ENCODE peak calls at places on chromosomes 2 and 18, in seven cellular contexts. L, V, P, J, B, Z and R are unnamed samples.

GRCh38 chr2:196295005-196295404 is 123.6 kb upstream of the STK17B start:
- DNase-seq in Z (no peak), P (peak), J (no peak), L (no peak), V (no peak), B (no peak), R (no peak)

GRCh38 chr2:32977228-32977758 is 30.5 kb downstream of the LTBP1 start:
- DNase-seq in V (no peak), L (no peak), Z (peak), B (peak), J (no peak), P (peak), R (no peak)

GRCh38 chr18:23693849-23694248 is 4.6 kb downstream of the LAMA3 start:
- DNase-seq in L (no peak), B (no peak), P (no peak), V (no peak), Z (no peak), J (no peak), R (no peak)

GRCh38 chr2:85468704-85469349 is 50.3 kb downstream of the SH2D6 start:
- DNase-seq in J (no peak), P (peak), B (no peak), L (no peak), V (peak), Z (peak), R (no peak)

GRCh38 chr2:219404954-219405353 is 13.2 kb upstream of the DES start:
- DNase-seq in V (no peak), J (no peak), B (peak), Z (no peak), P (no peak), L (no peak), R (no peak)

GRCh38 chr2:224410946-224411561 is 9.1 kb upstream of the FAM124B start:
- DNase-seq in Z (peak), V (no peak), L (no peak), J (no peak), B (no peak), P (peak), R (no peak)

GRCh38 chr2:609520-610280 is 67.5 kb downstream of the TMEM18 start:
- DNase-seq in P (no peak), B (no peak), Z (no peak), L (no peak), V (no peak), J (no peak), R (no peak)

GRCh38 chr2:241563031-241563507 is 4.5 kb downstream of the BOK start:
- DNase-seq in V (no peak), L (no peak), P (no peak), B (peak), J (no peak), Z (no peak), R (no peak)

GRCh38 chr18:59220164-59220783 is 316 bp downstream of the GRP start:
- DNase-seq in J (no peak), B (no peak), L (no peak), P (no peak), Z (no peak), V (no peak), R (no peak)

GRCh38 chr2:111068435-111069058 is 52.2 kb upstream of the BCL2L11 start:
- DNase-seq in L (no peak), P (no peak), J (no peak), V (no peak), B (no peak), Z (no peak), R (no peak)

GRCh38 chr18:57910817-57911216 is 107.7 kb upstream of the ATP8B1 start:
- DNase-seq in B (no peak), J (peak), Z (no peak), P (no peak), L (no peak), V (no peak), R (no peak)